ENCODE peak calls at places on chromosomes 13 and 19, in six cellular contexts. R, A, E, O, Y and Z are unnamed samples.
A peak's percentile ranks its signal among the peaks of the same experiment; 100 is the strongest.

GRCh38 chr13:106566682-106567420 is 1.1 kb downstream of the ARGLU1 start:
- DNase-seq in O (peak; percentile 36), E (peak; percentile 19), A (peak; percentile 33), Y (peak; percentile 56), R (peak; percentile 35), Z (peak; percentile 77)

GRCh38 chr13:107824636-107825035 is 390.7 kb downstream of the LIG4 start:
- DNase-seq in Y (no peak), O (peak; percentile 39), A (peak; percentile 94), R (no peak), E (no peak), Z (peak; percentile 94)

GRCh38 chr13:112114391-112114790 is 47.4 kb downstream of the SOX1 start:
- DNase-seq in A (no peak), O (no peak), E (no peak), Y (no peak), R (no peak), Z (no peak)

GRCh38 chr19:20247016-20247683 is 80.1 kb downstream of the ZNF486 start:
- DNase-seq in R (no peak), A (no peak), E (no peak), Y (peak; percentile 68), O (no peak), Z (peak; percentile 47)

GRCh38 chr19:28466107-28467045 is 746.6 kb downstream of the UQCRFS1 start:
- DNase-seq in O (peak; percentile 48), E (no peak), R (peak; percentile 41), Y (peak; percentile 45), A (no peak), Z (peak; percentile 36)

GRCh38 chr19:538641-539428 is 5.0 kb upstream of the GZMM start:
- DNase-seq in O (no peak), R (no peak), Y (no peak), E (no peak), A (no peak), Z (no peak)

GRCh38 chr19:5125797-5126497 is 157.0 kb downstream of the KDM4B start:
- DNase-seq in E (no peak), Y (no peak), R (no peak), O (no peak), A (no peak), Z (no peak)

GRCh38 chr13:103386341-103386740 is 320.1 kb upstream of the SLC10A2 start:
- DNase-seq in E (no peak), R (no peak), Y (no peak), O (peak; percentile 89), A (no peak), Z (no peak)

GRCh38 chr13:33560722-33561121 is 257.2 kb upstream of the RFC3 start:
- DNase-seq in Y (no peak), R (no peak), A (no peak), O (no peak), E (no peak), Z (no peak)

GRCh38 chr13:30844548-30845296 is 61.3 kb upstream of the MEDAG start:
- DNase-seq in Y (no peak), O (no peak), R (no peak), A (no peak), E (no peak), Z (no peak)

GRCh38 chr19:4007836-4008539 is 452 bp downstream of the PIAS4 start:
- DNase-seq in R (no peak), A (peak; percentile 11), Y (peak; percentile 52), O (no peak), E (no peak), Z (no peak)

GRCh38 chr13:25928941-25929505 is 122.8 kb downstream of the SHISA2 start:
- DNase-seq in A (no peak), R (no peak), Y (no peak), O (no peak), E (no peak), Z (no peak)

GRCh38 chr13:49549289-49549688 is 36.1 kb downstream of the RCBTB1 start:
- DNase-seq in Y (no peak), E (no peak), R (no peak), A (no peak), O (no peak), Z (no peak)

GRCh38 chr13:103289661-103290060 is 223.4 kb upstream of the SLC10A2 start:
- DNase-seq in R (no peak), A (no peak), Y (no peak), E (no peak), O (no peak), Z (no peak)

GRCh38 chr19:5480427-5480836 is 25.2 kb downstream of the ZNRF4 start:
- DNase-seq in O (no peak), E (no peak), R (peak; percentile 46), Y (no peak), A (no peak), Z (no peak)

GRCh38 chr13:113845055-113845454 is 18.8 kb downstream of the GAS6 start:
- DNase-seq in A (no peak), R (no peak), O (no peak), E (no peak), Y (no peak), Z (no peak)

GRCh38 chr13:34522818-34523217 is 419.3 kb upstream of the NBEA start:
- DNase-seq in A (no peak), R (no peak), E (no peak), Y (no peak), O (peak; percentile 33), Z (no peak)

GRCh38 chr19:28874742-28875141 is 338.2 kb downstream of the UQCRFS1 start:
- DNase-seq in E (no peak), O (no peak), Y (no peak), R (no peak), A (no peak), Z (no peak)

GRCh38 chr13:109622006-109622405 is 164.4 kb downstream of the IRS2 start:
- DNase-seq in A (no peak), E (no peak), R (no peak), O (no peak), Y (no peak), Z (no peak)

GRCh38 chr13:76976488-76976887 is 15.4 kb upstream of the CLN5 start:
- DNase-seq in E (no peak), Y (no peak), R (no peak), O (peak; percentile 41), A (no peak), Z (no peak)

GRCh38 chr19:38878575-38879399 is 712 bp upstream of the RINL start:
- DNase-seq in E (no peak), Y (peak; percentile 24), O (no peak), A (no peak), R (no peak), Z (no peak)

GRCh38 chr19:2055871-2056809 is 5.1 kb upstream of the MKNK2 start:
- DNase-seq in Y (no peak), O (peak; percentile 56), A (peak; percentile 7), E (no peak), R (no peak), Z (peak; percentile 62)

GRCh38 chr13:113145496-113145895 is 13.0 kb upstream of the PROZ start:
- DNase-seq in E (no peak), R (no peak), O (no peak), A (no peak), Y (no peak), Z (no peak)

GRCh38 chr19:55711719-55712118 is 26.5 kb downstream of the NLRP9 start:
- DNase-seq in R (no peak), Y (no peak), O (no peak), A (no peak), E (no peak), Z (no peak)

GRCh38 chr19:23914402-23915286 is at the start of gene ZNF726:
- DNase-seq in R (peak; percentile 29), A (peak; percentile 95), Y (no peak), E (peak; percentile 57), O (peak; percentile 96), Z (peak; percentile 77)

GRCh38 chr13:62293081-62293480 is 877.4 kb upstream of the PCDH20 start:
- DNase-seq in R (no peak), A (no peak), E (no peak), Y (no peak), O (peak; percentile 25), Z (no peak)

GRCh38 chr19:45087531-45087930 is 5.4 kb upstream of the PPP1R37 start:
- DNase-seq in Y (no peak), R (no peak), A (no peak), O (no peak), E (no peak), Z (no peak)

GRCh38 chr13:110468986-110469495 is 92.5 kb downstream of the RAB20 start:
- DNase-seq in A (no peak), R (no peak), Y (no peak), E (no peak), O (no peak), Z (no peak)

GRCh38 chr19:29771708-29772415 is 39.9 kb upstream of the CCNE1 start:
- DNase-seq in Y (peak; percentile 84), R (peak; percentile 97), A (no peak), E (no peak), O (peak; percentile 13), Z (peak; percentile 45)

GRCh38 chr13:31998131-31998530 is 33.4 kb upstream of the FRY start:
- DNase-seq in E (no peak), O (no peak), A (no peak), Y (no peak), R (no peak), Z (no peak)

GRCh38 chr19:49224856-49225255 is 67.3 kb downstream of the TRPM4 start:
- DNase-seq in Y (peak; percentile 83), A (peak; percentile 55), O (peak; percentile 42), E (no peak), R (peak; percentile 84), Z (peak; percentile 67)

GRCh38 chr19:42028304-42029216 is 34.5 kb upstream of the ATP1A3 start:
- DNase-seq in E (no peak), R (no peak), Y (peak; percentile 71), O (no peak), A (no peak), Z (no peak)